ENCODE peak calls at places on chromosome 16, in four cellular contexts. A is AG10803, Y is HFFc6, D is A549. I is an unnamed sample.

GRCh38 chr16:75820672-75821071 is 94.4 kb upstream of the CPHXL start:
- DNase-seq in A (no peak), D (peak; percentile 11), Y (no peak), I (no peak)

GRCh38 chr16:82010649-82011048 is 621 bp downstream of the SDR42E1 start:
- DNase-seq in Y (no peak), D (no peak), A (no peak), I (no peak)

GRCh38 chr16:79609861-79610260 is 9.3 kb upstream of the MAF start:
- DNase-seq in D (no peak), Y (no peak), A (no peak), I (no peak)

GRCh38 chr16:69193860-69194259 is 6.9 kb downstream of the SNTB2 start:
- DNase-seq in D (no peak), A (peak; percentile 36), Y (peak; percentile 28), I (no peak)

GRCh38 chr16:51971184-51971583 is 575.8 kb downstream of the TOX3 start:
- DNase-seq in A (peak; percentile 17), Y (peak; percentile 34), D (peak; percentile 13), I (no peak)

GRCh38 chr16:18803569-18804462 is 2.5 kb upstream of the ARL6IP1 start:
- DNase-seq in D (no peak), A (peak; percentile 52), Y (no peak), I (no peak)

GRCh38 chr16:10494343-10495030 is 85.9 kb downstream of the EMP2 start:
- DNase-seq in A (no peak), Y (no peak), D (no peak), I (no peak)

GRCh38 chr16:66988197-66988788 is at the start of gene CES4A:
- DNase-seq in A (peak; percentile 53), D (no peak), Y (no peak), I (peak; percentile 87)

GRCh38 chr16:81570189-81570846 is 125.7 kb downstream of the CMIP start:
- DNase-seq in A (no peak), Y (no peak), D (no peak), I (no peak)

GRCh38 chr16:590165-590874 is 454 bp downstream of the RAB40C start:
- DNase-seq in Y (no peak), D (no peak), A (peak; percentile 50), I (no peak)

GRCh38 chr16:83953796-83954576 is 946 bp downstream of the OSGIN1 start:
- DNase-seq in A (peak; percentile 17), D (peak; percentile 78), Y (peak; percentile 30), I (peak; percentile 16)

GRCh38 chr16:7736138-7736537 is 403.5 kb downstream of the RBFOX1 start:
- DNase-seq in A (no peak), Y (no peak), D (no peak), I (no peak)

GRCh38 chr16:28181557-28181914 is 30.2 kb downstream of the XPO6 start:
- DNase-seq in D (peak; percentile 55), A (peak; percentile 95), Y (peak; percentile 93), I (peak; percentile 94)

DNA sequence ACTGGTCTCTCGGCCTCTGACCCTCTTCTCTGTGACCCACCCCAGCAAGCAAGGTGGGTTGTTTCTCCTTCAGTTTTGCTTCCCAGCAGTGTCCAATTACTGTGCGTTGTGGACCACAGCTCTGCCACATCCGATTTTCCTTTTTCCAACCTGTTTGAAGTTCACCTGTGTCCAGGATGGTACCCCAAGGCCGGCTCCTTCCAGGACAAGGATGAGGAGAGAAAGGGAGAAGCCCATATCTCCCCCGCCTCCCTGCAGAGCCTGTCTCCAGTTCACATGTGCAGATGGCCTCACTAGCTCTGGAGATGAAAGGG is 13.5 kb downstream of the NMRAL1 start:
- DNase-seq in Y (no peak), D (no peak), A (no peak), I (no peak)
- TF ChIP-seq CTCF in Y (no peak), D (no peak), A (no peak), I (no peak)

GRCh38 chr16:61150351-61150750 is 885.9 kb downstream of the CDH8 start:
- DNase-seq in A (no peak), Y (no peak), D (no peak), I (no peak)

GRCh38 chr16:61149709-61150108 is 886.5 kb downstream of the CDH8 start:
- DNase-seq in D (no peak), A (no peak), Y (no peak), I (no peak)

GRCh38 chr16:61146429-61146828 is 889.8 kb downstream of the CDH8 start:
- DNase-seq in D (no peak), Y (no peak), A (no peak), I (no peak)

GRCh38 chr16:61148930-61149329 is 887.3 kb downstream of the CDH8 start:
- DNase-seq in Y (no peak), A (no peak), D (no peak), I (no peak)
- TF ChIP-seq CTCF in Y (no peak), A (no peak), D (no peak), I (no peak)

DNA sequence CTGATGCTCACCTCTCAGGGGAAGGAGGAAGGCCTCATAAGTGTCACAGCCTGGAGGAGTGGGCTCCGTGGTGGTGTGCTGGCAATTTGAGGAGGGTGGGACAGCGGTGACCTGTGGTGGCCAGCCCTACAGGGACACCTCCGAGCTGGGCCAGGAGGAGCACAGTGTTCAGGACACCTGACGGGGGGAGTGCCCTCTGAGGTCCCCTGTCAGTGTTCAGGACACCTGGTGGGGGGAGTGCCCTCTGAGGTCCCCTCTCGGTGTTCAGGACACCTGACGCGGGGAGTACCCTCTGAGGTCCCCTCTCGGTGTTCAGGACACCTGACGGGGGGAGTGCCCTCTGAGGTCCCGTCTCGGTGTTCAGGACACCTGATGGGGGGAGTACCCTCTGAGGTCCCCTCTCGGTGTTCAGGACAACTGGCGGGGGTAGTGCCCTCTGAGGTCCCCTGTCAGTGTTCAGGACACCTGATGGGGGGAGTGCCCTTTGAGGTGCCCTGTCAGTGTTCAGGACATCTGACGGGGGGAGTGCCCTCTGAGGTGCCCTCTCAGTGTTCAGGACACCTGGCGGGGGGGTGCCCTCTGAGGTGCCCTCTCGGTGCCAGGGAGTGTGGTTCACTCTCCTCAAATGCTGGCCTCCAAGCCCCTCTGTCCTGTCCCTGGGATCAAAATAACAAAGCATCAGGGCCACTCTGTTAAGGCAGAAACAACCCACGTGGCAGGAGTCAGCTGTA is 73.4 kb upstream of the ZNF469 start:
- DNase-seq in A (no peak), Y (no peak), D (no peak), I (no peak)
- TF ChIP-seq CTCF in A (no peak), Y (no peak), D (no peak), I (no peak)

DNA sequence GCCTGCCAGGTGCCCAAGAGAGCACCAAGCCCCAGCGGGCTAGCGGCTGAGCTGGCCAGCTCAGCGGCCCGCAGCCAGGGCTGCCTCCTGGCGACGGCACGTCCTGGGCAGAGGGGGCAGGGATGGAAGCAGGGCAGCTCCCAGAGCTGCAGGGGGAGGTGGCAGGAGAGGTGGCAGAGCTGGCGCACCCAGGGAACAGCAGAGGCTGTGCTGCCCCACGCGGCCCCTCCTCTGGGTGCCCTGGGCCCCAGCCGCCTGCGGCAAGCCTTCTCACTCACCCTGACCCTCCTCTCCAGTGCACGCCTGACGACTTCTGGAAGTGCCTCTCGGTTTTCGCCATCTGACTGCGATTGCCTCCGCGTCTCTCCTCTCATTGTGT is 24.7 kb downstream of the GSE1 start:
- DNase-seq in Y (no peak), A (no peak), D (no peak), I (no peak)
- TF ChIP-seq CTCF in Y (no peak), A (no peak), D (no peak), I (peak; percentile 15)

I was measured in epithelial cell of proximal tubule.